ENCODE peak calls at places on chromosomes 13 and 19, in five cellular contexts. Y is dermis blood vessel endothelial cell; N is AG09309; F is LHCN-M2; T is activated CD4-positive, alpha-beta memory T cell treated with anti-CD3 and anti-CD28 coated beads, Interleukin-2, amount 10 ng/mL, durations not matched to agents 7 days and 5 days. K is an unnamed sample.

GRCh38 chr13:109233293-109233692 is 553.1 kb downstream of the IRS2 start:
- DNase-seq in Y (no peak), N (no peak), F (no peak), T (no peak), K (no peak)

GRCh38 chr19:30225615-30226463 is 146.3 kb upstream of the ZNF536 start:
- DNase-seq in Y (no peak), N (no peak), F (no peak), T (no peak), K (no peak)

GRCh38 chr19:36110487-36111199 is at the start of gene OVOL3:
- DNase-seq in Y (no peak), N (no peak), F (no peak), T (no peak), K (no peak)

GRCh38 chr19:50222691-50223438 is 19.4 kb downstream of the MYH14 start:
- DNase-seq in Y (no peak), N (no peak), F (no peak), T (no peak), K (no peak)

GRCh38 chr19:46299004-46299509 is 2.2 kb downstream of the HIF3A start:
- DNase-seq in Y (peak), N (no peak), F (peak), T (no peak), K (peak)

GRCh38 chr13:66634384-66634783 is 595.8 kb downstream of the PCDH9 start:
- DNase-seq in Y (no peak), N (no peak), F (peak), T (no peak), K (no peak)

GRCh38 chr13:52344108-52344507 is 61.9 kb downstream of the THSD1 start:
- DNase-seq in Y (no peak), N (peak), F (peak), T (no peak), K (peak)

GRCh38 chr13:48873598-48873997 is 102.1 kb upstream of the FNDC3A start:
- DNase-seq in Y (no peak), N (no peak), F (peak), T (no peak), K (peak)

GRCh38 chr13:77565635-77566034 is 30.1 kb downstream of the SCEL start:
- DNase-seq in Y (peak), N (no peak), F (peak), T (no peak), K (peak)

GRCh38 chr13:76036176-76036575 is 400.0 kb downstream of the LMO7 start:
- DNase-seq in Y (no peak), N (no peak), F (peak), T (no peak), K (peak)

GRCh38 chr13:40644838-40645620 is 21.4 kb downstream of the FOXO1 start:
- DNase-seq in Y (no peak), N (no peak), F (no peak), T (no peak), K (peak)

GRCh38 chr19:50263176-50263575 is 59.8 kb downstream of the MYH14 start:
- DNase-seq in Y (no peak), N (no peak), F (no peak), T (no peak), K (no peak)

GRCh38 chr19:7637374-7638256 is 705 bp downstream of the STXBP2 start:
- DNase-seq in Y (peak), N (no peak), F (no peak), T (peak), K (no peak)

GRCh38 chr19:45780448-45781281 is 1.6 kb downstream of the DMPK start:
- DNase-seq in Y (no peak), N (no peak), F (no peak), T (no peak), K (peak)

GRCh38 chr19:45428385-45429231 is 4.9 kb upstream of the ERCC1 start:
- DNase-seq in Y (peak), N (no peak), F (peak), T (no peak), K (peak)

K was measured in myocyte.